ENCODE peak calls at places on chromosomes 7 and 10, in seven cellular contexts. F, R, L, H, B, W and D are unnamed samples.

GRCh38 chr7:151752816-151753600 is 123.9 kb downstream of the PRKAG2 start:
- DNase-seq in F (no peak), R (no peak), L (no peak), H (no peak), B (no peak), W (no peak), D (no peak)

GRCh38 chr10:10209152-10209551 is 808.5 kb upstream of the CELF2 start:
- DNase-seq in F (no peak), R (no peak), L (peak), H (no peak), B (no peak), W (no peak), D (no peak)

GRCh38 chr10:120495226-120495625 is 38.2 kb downstream of the PLPP4 start:
- DNase-seq in F (no peak), R (no peak), L (no peak), H (no peak), B (no peak), W (no peak), D (no peak)

GRCh38 chr7:52410032-52410431 is 625.4 kb upstream of the POM121L12 start:
- DNase-seq in F (no peak), R (no peak), L (no peak), H (no peak), B (no peak), W (no peak), D (no peak)

GRCh38 chr7:27242580-27243339 is at the start of gene EVX1:
- DNase-seq in F (no peak), R (no peak), L (no peak), H (no peak), B (no peak), W (no peak), D (no peak)

GRCh38 chr7:152706465-152706864 is 30.5 kb upstream of the XRCC2 start:
- DNase-seq in F (no peak), R (no peak), L (no peak), H (no peak), B (no peak), W (no peak), D (no peak)

GRCh38 chr10:133260895-133261725 is 15.6 kb downstream of the ADAM8 start:
- DNase-seq in F (no peak), R (peak), L (no peak), H (peak), B (peak), W (peak), D (no peak)

GRCh38 chr7:44618754-44619153 is 12.3 kb downstream of the OGDH start:
- DNase-seq in F (no peak), R (no peak), L (no peak), H (no peak), B (no peak), W (no peak), D (no peak)

GRCh38 chr7:20385121-20385520 is 54.4 kb downstream of the ITGB8 start:
- DNase-seq in F (no peak), R (no peak), L (no peak), H (no peak), B (no peak), W (no peak), D (no peak)

GRCh38 chr7:20858913-20859312 is 72.2 kb upstream of the SP8 start:
- DNase-seq in F (no peak), R (no peak), L (no peak), H (peak), B (no peak), W (no peak), D (no peak)

GRCh38 chr10:110914411-110914810 is 4.6 kb downstream of the BBIP1 start:
- DNase-seq in F (no peak), R (no peak), L (no peak), H (no peak), B (no peak), W (no peak), D (no peak)

GRCh38 chr7:134850048-134850447 is 70.6 kb downstream of the CALD1 start:
- DNase-seq in F (no peak), R (no peak), L (no peak), H (no peak), B (no peak), W (no peak), D (no peak)